ENCODE peak calls at places on chromosomes 7 and 10, in six cellular contexts. V is PC-9, P is A549, B is IMR-90, L is prostate gland, I is neural progenitor cell. M is an unnamed sample. For H3K4me1, the result is how much of the 10 kb centered on the place peaks cover.

GRCh38 chr10:46539596-46540411 is 16.7 kb downstream of the GPRIN2 start:
- DNase-seq in I (no peak), P (peak), B (peak), V (peak), L (no peak), M (peak)

GRCh38 chr10:129932996-129933395 is 31.1 kb downstream of the EBF3 start:
- DNase-seq in P (no peak), L (no peak), B (no peak), V (no peak), I (no peak), M (no peak)

GRCh38 chr7:36547361-36547760 is 157.7 kb downstream of the ANLN start:
- DNase-seq in I (no peak), V (no peak), B (no peak), L (no peak), P (no peak), M (no peak)

GRCh38 chr7:127187740-127188139 is 65.0 kb downstream of the GRM8 start:
- DNase-seq in B (no peak), L (no peak), I (no peak), V (no peak), P (no peak), M (no peak)

GRCh38 chr7:144378651-144379050 is 23.4 kb downstream of the ARHGEF5 start:
- DNase-seq in V (no peak), B (no peak), L (no peak), I (no peak), P (no peak), M (no peak)

GRCh38 chr7:35386082-35386815 is 132.3 kb upstream of the TBX20 start:
- DNase-seq in L (no peak), V (no peak), P (no peak), I (no peak), B (no peak), M (no peak)

GRCh38 chr10:11951695-11952094 is 90.9 kb downstream of the UPF2 start:
- DNase-seq in V (no peak), L (no peak), I (no peak), B (no peak), P (no peak), M (no peak)

GRCh38 chr10:69750011-69750373 is 51.7 kb upstream of the COL13A1 start:
- DNase-seq in L (no peak), V (no peak), P (no peak), B (no peak), I (no peak), M (no peak)

GRCh38 chr7:135716677-135717238 is 11.2 kb downstream of the SLC13A4 start:
- DNase-seq in B (peak), L (no peak), I (no peak), V (peak), P (no peak), M (no peak)

GRCh38 chr7:93728292-93728691 is 153.8 kb upstream of the CALCR start:
- DNase-seq in I (no peak), V (no peak), P (no peak), L (no peak), B (no peak), M (no peak)

GRCh38 chr7:157310676-157311185 is 26.1 kb upstream of the DNAJB6 start:
- DNase-seq in L (no peak), V (no peak), I (no peak), P (no peak), B (peak), M (no peak)

GRCh38 chr7:117458977-117459583 is 20.7 kb upstream of the CFTR start:
- DNase-seq in B (peak), P (no peak), I (peak), L (no peak), V (no peak), M (no peak)

GRCh38 chr10:12400266-12400931 is 51.1 kb downstream of the CAMK1D start:
- DNase-seq in P (no peak), L (no peak), I (no peak), V (no peak), B (peak), M (no peak)

GRCh38 chr10:18214692-18215563 is 74.7 kb downstream of the CACNB2 start:
- DNase-seq in V (no peak), P (peak), I (peak), L (peak), B (peak), M (peak)

GRCh38 chr10:50536617-50537252 is 87.0 kb downstream of the SGMS1 start:
- DNase-seq in I (no peak), B (peak), V (no peak), L (no peak), P (no peak), M (no peak)

GRCh38 chr10:9635691-9636090 is 1382.0 kb upstream of the CELF2 start:
- DNase-seq in B (peak), I (no peak), L (no peak), V (no peak), P (no peak), M (no peak)

GRCh38 chr10:112763916-112764520 is 186.0 kb upstream of the TCF7L2 start:
- DNase-seq in P (no peak), V (no peak), B (peak), I (no peak), L (no peak), M (no peak)

DNA sequence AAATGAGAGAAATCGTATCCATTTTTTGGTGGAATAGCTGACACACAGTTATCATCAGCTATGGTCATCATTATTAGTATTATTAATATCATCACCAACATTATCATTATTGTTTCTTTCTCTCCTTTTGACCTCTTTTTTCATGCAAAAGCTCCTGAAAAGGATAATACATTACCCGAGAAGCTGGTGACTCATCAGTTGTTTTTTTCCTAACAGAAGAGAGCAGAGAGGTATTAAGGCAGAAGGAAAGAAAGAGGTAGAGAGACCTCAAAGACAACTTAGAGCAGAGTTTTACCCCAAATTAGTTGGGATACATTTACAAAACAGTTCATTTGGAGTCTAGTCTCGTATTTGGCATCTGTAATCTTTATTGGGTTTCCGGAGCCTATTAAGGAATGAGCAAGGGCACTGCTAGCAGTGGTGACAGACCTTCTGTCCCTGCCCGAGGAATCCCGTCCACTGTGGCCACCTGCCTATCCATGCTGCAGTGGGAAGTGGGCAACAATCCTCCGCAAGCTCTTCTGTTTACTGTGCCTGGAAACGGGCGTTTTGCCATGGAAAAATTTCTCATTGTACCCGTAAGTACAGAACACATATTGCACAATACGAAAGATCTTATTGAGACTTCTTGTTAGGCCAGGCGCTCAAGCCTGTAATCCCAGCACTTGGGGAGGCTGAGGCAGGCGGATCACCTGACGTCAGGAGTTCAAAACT is 170.0 kb upstream of the MKLN1 start:
- DNase-seq in I (no peak), P (no peak), L (peak), B (peak), V (no peak), M (peak)
- H3K4me3 ChIP-seq in I (no peak), P (peak), L (no peak), B (no peak), V (no peak), M (no peak)

GRCh38 chr10:133262696-133263095 is 14.0 kb downstream of the ADAM8 start:
- DNase-seq in L (no peak), B (no peak), V (no peak), I (no peak), P (no peak), M (no peak)

GRCh38 chr10:133258818-133259602 is 17.7 kb downstream of the ADAM8 start:
- DNase-seq in P (peak), L (peak), V (peak), B (peak), I (no peak), M (peak)

GRCh38 chr10:133259603-133259992 is 17.1 kb downstream of the ADAM8 start:
- DNase-seq in I (no peak), P (no peak), B (no peak), L (no peak), V (no peak), M (no peak)

GRCh38 chr10:133261726-133262325 is 14.8 kb downstream of the ADAM8 start:
- DNase-seq in B (peak), P (peak), I (peak), V (no peak), L (peak), M (peak)

DNA sequence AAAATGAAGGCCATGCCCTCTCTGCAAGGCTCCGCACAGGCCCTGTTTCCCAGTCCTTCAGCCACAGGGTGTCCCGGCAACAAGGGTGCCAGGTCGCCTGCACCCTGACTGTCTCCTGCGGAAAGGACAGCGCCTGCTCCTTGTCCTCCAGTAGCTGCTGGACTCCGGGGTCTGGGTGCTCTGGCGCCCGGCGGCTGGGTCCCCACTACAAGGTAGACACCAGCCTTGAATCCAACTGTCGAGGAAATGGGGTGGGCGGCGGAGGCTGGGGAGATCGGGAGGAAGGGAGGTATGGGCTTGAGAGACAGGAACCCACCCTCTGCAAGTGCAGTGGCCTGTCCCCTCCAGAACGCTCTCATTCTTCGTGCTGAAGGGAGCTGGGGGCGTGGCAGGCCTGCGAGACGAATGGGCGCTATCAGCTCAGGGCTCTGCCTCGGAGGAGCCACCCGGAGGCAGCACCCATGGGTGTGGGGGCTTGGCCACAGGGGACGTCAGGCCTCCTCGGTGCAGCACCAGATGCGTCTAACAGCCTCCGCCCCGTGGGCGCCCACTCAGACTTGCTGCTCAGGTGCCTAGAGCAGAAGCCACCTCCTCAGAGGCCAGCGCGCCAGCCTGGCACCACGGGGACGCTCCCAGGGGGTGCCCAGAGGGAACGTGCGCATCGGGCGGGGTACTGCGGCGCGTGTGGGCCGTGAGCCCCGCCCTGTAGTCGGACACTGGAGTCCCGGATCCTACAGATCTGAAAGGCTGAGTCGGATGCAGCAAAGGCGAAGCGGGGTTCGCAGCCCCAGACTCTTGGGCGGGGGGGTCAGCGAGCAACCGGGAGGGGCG is 15.6 kb downstream of the ADAM8 start:
- DNase-seq in P (peak), V (no peak), L (peak), B (no peak), I (peak), M (peak)
- H3K4me1 ChIP-seq in P (half or more), V (under half), L (under half), B (under half), I (under half), M (under half)

GRCh38 chr7:12683678-12684077 is 3.8 kb upstream of the ARL4A start:
- DNase-seq in I (no peak), B (peak), P (peak), V (no peak), L (no peak), M (no peak)
- TF ChIP-seq CTCF in I (peak), B (peak), P (peak), V (peak), L (peak), M (no peak)

GRCh38 chr7:13945670-13946069 is 43.8 kb downstream of the ETV1 start:
- DNase-seq in B (no peak), I (no peak), P (no peak), V (no peak), L (no peak), M (no peak)
- H3K4me3 ChIP-seq in B (no peak), I (no peak), P (no peak), V (no peak), L (no peak), M (no peak)

DNA sequence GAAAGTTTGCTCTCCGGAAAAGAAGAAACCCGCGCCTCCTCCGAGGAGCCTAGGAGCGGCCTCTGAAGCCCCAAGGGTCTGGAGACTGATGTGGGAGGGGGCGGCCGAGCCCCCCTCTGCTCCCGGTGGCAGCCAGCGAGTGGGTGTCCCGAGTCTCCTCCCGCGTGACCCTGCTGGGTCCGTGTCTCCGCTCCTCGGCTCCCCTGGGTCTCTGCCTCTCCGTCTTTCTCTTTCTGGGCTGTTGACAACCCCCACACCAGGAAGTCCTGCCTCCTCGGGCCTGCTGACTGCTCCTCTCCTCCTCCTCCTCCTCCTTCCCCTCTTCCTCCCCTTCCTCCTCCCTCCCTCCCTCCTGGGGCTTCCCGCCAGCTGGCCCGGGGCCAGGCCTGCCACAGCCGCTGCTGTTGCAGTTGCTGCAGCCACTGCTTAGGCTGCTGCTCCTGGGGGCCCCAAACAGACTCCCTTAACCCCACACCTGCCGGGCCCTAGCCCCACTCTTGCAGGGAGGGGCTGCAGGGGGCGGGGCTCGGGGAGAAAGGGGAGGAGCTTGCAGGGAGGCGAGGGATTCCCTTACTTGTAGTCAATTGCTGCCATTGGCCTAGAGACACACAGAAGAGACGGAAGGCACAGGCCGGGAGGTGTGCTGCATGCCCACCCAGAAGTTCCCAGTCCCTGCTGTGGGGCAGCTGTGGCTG is at the start of gene TSC22D4:
- DNase-seq in V (peak), B (peak), P (peak), I (peak), L (peak), M (peak)
- H3K4me1 ChIP-seq in V (under half), B (under half), P (under half), I (under half), L (under half), M (under half)

GRCh38 chr7:44257618-44258422 is 57.0 kb downstream of the YKT6 start:
- DNase-seq in I (peak), P (no peak), B (peak), L (no peak), V (peak), M (peak)
- TF ChIP-seq CTCF in I (no peak), P (no peak), B (peak), L (no peak), V (no peak), M (no peak)

DNA sequence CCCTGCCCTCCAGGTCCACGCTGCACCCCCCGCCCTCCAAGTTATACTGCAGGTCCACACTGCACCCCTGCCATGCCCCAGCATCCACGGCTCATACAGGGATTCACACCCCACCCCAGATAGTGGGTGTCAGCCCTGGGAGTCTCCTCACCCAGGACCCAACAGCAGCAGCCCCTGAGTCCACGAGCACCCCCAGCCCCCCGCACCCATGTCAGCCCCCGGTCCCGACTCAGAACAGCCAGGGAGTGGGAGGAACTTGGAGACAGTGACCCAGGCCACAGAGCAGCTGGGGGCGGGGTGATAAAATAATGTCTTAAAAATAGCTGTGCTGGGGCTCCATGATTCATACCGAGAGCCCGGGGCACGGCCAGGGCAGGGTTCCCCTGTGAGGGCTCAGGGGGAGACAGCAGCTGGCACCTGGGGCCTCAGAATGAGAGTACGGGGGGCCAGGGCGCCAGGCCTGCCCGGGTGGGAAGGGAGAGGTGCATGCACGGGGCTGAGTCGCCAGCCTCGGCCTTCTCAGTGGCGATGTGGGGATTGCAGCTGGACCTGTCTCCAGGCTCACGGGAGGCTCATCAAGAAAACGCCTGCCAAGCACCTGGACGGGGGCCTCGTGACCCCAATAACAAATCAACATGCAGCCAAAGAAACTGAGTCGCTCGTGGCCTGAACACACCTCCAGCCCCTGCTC is 29.8 kb downstream of the ADAP1 start:
- DNase-seq in L (no peak), V (no peak), B (peak), P (no peak), I (no peak), M (peak)
- H3K4me3 ChIP-seq in L (no peak), V (no peak), B (no peak), P (no peak), I (no peak), M (no peak)

GRCh38 chr10:123153486-123154091 is 613 bp upstream of the BUB3 start:
- DNase-seq in I (no peak), B (no peak), L (no peak), V (no peak), P (no peak), M (no peak)
- H3K4me1 ChIP-seq in I (under half), B (under half), L (under half), V (under half), P (under half), M (under half)

DNA sequence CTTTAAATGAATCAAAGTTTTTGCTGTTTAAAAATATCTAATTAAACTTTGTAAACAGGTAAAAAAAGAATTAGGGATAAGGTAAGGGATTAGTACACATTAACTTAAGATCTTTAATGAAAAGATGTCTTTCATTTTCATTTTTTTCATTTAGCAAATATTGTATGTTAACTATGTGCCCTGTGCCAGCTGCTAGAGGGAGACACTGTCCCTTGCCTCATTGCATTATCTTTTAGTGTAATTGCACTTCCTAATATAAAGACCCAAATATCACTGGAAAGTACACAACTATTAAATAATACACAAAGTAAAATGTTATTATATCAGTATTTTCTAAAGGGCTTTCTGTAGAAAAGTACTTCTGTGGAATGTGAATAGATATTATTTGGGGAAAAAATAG is 102.7 kb downstream of the GPR37 start:
- DNase-seq in V (no peak), B (no peak), L (no peak), I (no peak), P (no peak), M (no peak)
- TF ChIP-seq CTCF in V (no peak), B (no peak), L (no peak), I (no peak), P (no peak), M (no peak)

DNA sequence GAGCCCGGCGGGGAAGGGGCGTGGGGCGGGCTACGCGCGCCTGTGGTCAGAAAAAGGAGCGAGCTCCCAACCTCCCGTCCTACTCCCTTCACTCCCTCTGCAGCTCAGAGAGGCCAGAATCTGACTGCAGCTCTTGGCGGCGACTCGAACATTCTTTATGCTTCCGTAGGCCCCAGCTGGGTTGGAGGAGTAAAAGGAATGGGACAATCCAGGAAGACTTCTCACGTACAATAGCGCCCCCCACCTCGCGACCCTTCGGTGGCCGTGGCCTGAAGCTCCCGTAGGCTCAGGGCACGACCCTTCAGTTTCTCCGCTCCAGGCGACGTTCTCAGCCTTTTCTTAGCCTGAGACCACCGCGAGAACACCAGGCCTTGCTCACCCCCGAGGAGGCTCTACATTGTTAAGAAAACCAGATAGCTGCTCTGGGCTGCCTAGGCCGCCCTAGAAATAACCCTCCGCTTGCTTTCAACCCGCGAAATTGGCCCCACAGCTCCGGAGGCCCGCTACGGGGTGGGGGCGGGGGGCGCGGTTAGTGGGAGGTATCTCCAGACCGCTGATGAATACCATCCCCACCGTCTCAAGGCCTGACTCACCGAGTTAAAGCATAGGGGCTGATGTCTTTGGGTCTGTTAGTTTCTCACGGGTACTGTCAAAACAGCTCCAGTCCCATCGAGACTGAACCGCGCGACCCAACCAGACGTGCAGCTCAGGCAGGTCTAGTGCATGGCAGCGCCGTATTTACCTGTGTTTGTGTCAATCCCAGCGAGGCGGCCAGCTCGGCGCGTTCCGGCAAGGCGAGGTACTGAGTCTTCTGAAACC is 3.0 kb downstream of the DLX5 start:
- DNase-seq in P (no peak), L (no peak), B (no peak), I (no peak), V (no peak), M (no peak)
- H3K4me3 ChIP-seq in P (no peak), L (no peak), B (no peak), I (peak), V (no peak), M (no peak)

M was measured in body of pancreas.